ENCODE peak calls at places on chromosomes 7 and 10, in five cellular contexts. H is cardiac fibroblast; V is activated naive CD4-positive, alpha-beta T cell treated with Interleukin-2 at 50 U/mL for 16 hours; G is GM04504; U is omental fat pad. O is an unnamed sample.
A peak's percentile ranks its signal among the peaks of the same experiment; 100 is the strongest.

GRCh38 chr10:47388879-47389278 is 4.8 kb upstream of the ZNF488 start:
- DNase-seq in H (no peak), V (no peak), G (no peak), U (no peak), O (no peak)

GRCh38 chr10:7866191-7866590 is 47.9 kb downstream of the TAF3 start:
- DNase-seq in H (no peak), V (no peak), G (no peak), U (no peak), O (no peak)

GRCh38 chr7:49187543-49188268 is 263.4 kb downstream of the CDC14C start:
- DNase-seq in H (no peak), V (no peak), G (no peak), U (no peak), O (no peak)

GRCh38 chr10:103636492-103636891 is 143.0 kb downstream of the NEURL1 start:
- DNase-seq in H (no peak), V (no peak), G (no peak), U (no peak), O (no peak)

GRCh38 chr7:44222776-44223261 is 22.0 kb downstream of the YKT6 start:
- DNase-seq in H (no peak), V (no peak), G (no peak), U (no peak), O (no peak)

GRCh38 chr10:13586676-13587355 is at the start of gene PRPF18:
- DNase-seq in H (peak; percentile 95), V (peak; percentile 96), G (peak; percentile 73), U (peak; percentile 91), O (peak; percentile 71)

GRCh38 chr7:102222445-102222844 is 64.2 kb upstream of the SH2B2 start:
- DNase-seq in H (no peak), V (no peak), G (peak; percentile 35), U (no peak), O (no peak)

GRCh38 chr7:77455334-77455733 is 39.2 kb upstream of the GSAP start:
- DNase-seq in H (peak; percentile 98), V (no peak), G (peak; percentile 68), U (no peak), O (no peak)

GRCh38 chr7:36896956-36897594 is 172.8 kb upstream of the AOAH start:
- DNase-seq in H (no peak), V (no peak), G (no peak), U (no peak), O (no peak)